ENCODE peak calls at places on chromosomes 1 and 21, in eight cellular contexts. Z is adipocyte; C is heart left ventricle; A is left kidney; S is putamen; V is bronchial epithelial cell; K is heart right ventricle; E is activated CD4-positive, alpha-beta T cell treated with anti-CD3 and anti-CD28 coated beads, Interleukin-2, amount 10 ng/mL, durations not matched to agents 7 days and 5 days. G is an unnamed sample.

GRCh38 chr1:225329041-225329440 is 98.8 kb downstream of the LBR start:
- DNase-seq in K (no peak), S (no peak), A (no peak), E (no peak), Z (no peak), V (peak; percentile 84), C (no peak), G (no peak)

GRCh38 chr1:228984107-228984506 is 248.8 kb downstream of the RHOU start:
- DNase-seq in C (no peak), S (no peak), A (no peak), K (no peak), Z (no peak), E (no peak), V (no peak), G (no peak)

GRCh38 chr1:207007352-207008033 is 25.1 kb downstream of the C1orf116 start:
- DNase-seq in C (no peak), Z (peak; percentile 85), K (no peak), A (no peak), E (no peak), S (no peak), V (peak; percentile 97), G (no peak)

GRCh38 chr1:37622131-37622530 is 12.6 kb downstream of the RSPO1 start:
- DNase-seq in E (no peak), A (no peak), V (no peak), C (no peak), K (no peak), S (no peak), Z (no peak), G (no peak)

GRCh38 chr1:85451236-85451830 is 13.6 kb downstream of the DDAH1 start:
- DNase-seq in Z (no peak), A (no peak), C (no peak), V (peak; percentile 67), S (no peak), K (no peak), E (no peak), G (no peak)

GRCh38 chr21:34143783-34144182 is 70.4 kb downstream of the MRPS6 start:
- DNase-seq in E (no peak), S (no peak), A (peak; percentile 57), C (no peak), K (no peak), Z (no peak), V (no peak), G (no peak)

GRCh38 chr1:75470448-75470847 is 140.5 kb downstream of the SLC44A5 start:
- DNase-seq in K (no peak), Z (no peak), A (peak; percentile 58), C (no peak), S (no peak), E (no peak), V (no peak), G (no peak)

GRCh38 chr1:244318512-244318911 is 133.2 kb downstream of the ADSS2 start:
- DNase-seq in C (no peak), E (peak; percentile 29), A (no peak), S (no peak), V (no peak), Z (no peak), K (no peak), G (no peak)

GRCh38 chr21:43917515-43918384 is 52.7 kb downstream of the AGPAT3 start:
- DNase-seq in E (peak; percentile 26), V (no peak), Z (no peak), C (peak; percentile 4), K (no peak), S (no peak), A (no peak), G (no peak)

GRCh38 chr1:175015243-175015642 is 8.0 kb downstream of the MRPS14 start:
- DNase-seq in K (no peak), S (no peak), V (peak; percentile 15), Z (peak; percentile 84), C (no peak), A (no peak), E (no peak), G (no peak)

GRCh38 chr1:189607477-189608096 is 870.1 kb downstream of the BRINP3 start:
- DNase-seq in V (no peak), A (no peak), S (no peak), K (no peak), E (no peak), Z (peak; percentile 6), C (no peak), G (no peak)